ENCODE peak calls at places on chromosomes 3 and 15, in ten cellular contexts. Y is ecto neural progenitor cell; D is stimulated activated CD4-positive, alpha-beta T cell treated with anti-CD3 and anti-CD28 coated beads, Interleukin-12 subunit alpha, Interleukin-12 subunit beta, amount 100 ng/mL, for 4 hours; H is B cell; A is ovary; S is A549; L is activated T-helper 1 cell treated with anti-CD3 and anti-CD28 coated beads, Interleukin-2, amount 50 U/mL, for 16 hours; N is GM13976; M is iPS DF 19.7; X is cardiac fibroblast. U is an unnamed sample.

GRCh38 chr3:139199421-139200010 is 144.3 kb upstream of the MRPS22 start:
- DNase-seq in X (no peak), S (no peak), L (no peak), N (no peak), H (no peak), M (no peak), D (no peak), A (no peak), Y (no peak), U (no peak)

GRCh38 chr15:62637498-62637897 is 405.0 kb upstream of the TPM1 start:
- DNase-seq in S (no peak), D (no peak), A (no peak), L (no peak), M (no peak), H (no peak), X (no peak), Y (no peak), N (no peak), U (no peak)

GRCh38 chr3:72306800-72307341 is 521.9 kb upstream of the PROK2 start:
- DNase-seq in X (no peak), L (no peak), M (peak; percentile 33), A (no peak), H (no peak), S (no peak), N (no peak), D (no peak), Y (no peak), U (no peak)

GRCh38 chr3:30848093-30848779 is 46.2 kb downstream of the GADL1 start:
- DNase-seq in Y (no peak), X (no peak), A (no peak), M (no peak), L (no peak), S (no peak), N (no peak), H (no peak), D (no peak), U (no peak)

GRCh38 chr3:68832680-68833079 is 99.7 kb downstream of the TAFA4 start:
- DNase-seq in L (no peak), D (no peak), S (no peak), X (no peak), Y (peak; percentile 41), H (no peak), A (no peak), N (no peak), M (no peak), U (no peak)

GRCh38 chr3:177538064-177538742 is 340.9 kb upstream of the TBL1XR1 start:
- DNase-seq in L (no peak), A (peak; percentile 65), Y (no peak), M (no peak), X (peak; percentile 94), H (no peak), S (no peak), N (no peak), D (no peak), U (no peak)

GRCh38 chr3:179069762-179070390 is 1.7 kb downstream of the ZMAT3 start:
- DNase-seq in A (no peak), X (peak; percentile 45), D (no peak), N (no peak), L (no peak), H (no peak), Y (no peak), M (no peak), S (no peak), U (no peak)

GRCh38 chr15:85312486-85312885 is 67.9 kb upstream of the AKAP13 start:
- DNase-seq in Y (no peak), A (no peak), X (peak; percentile 29), D (no peak), N (peak; percentile 70), S (no peak), M (no peak), L (no peak), H (peak; percentile 77), U (no peak)

GRCh38 chr3:197750863-197751737 is 1.4 kb downstream of the FYTTD1 start:
- DNase-seq in N (peak; percentile 38), M (no peak), H (no peak), S (no peak), D (no peak), L (no peak), X (peak; percentile 49), Y (no peak), A (peak; percentile 72), U (peak; percentile 59)

GRCh38 chr3:16122155-16122554 is 52.3 kb upstream of the GALNT15 start:
- DNase-seq in S (no peak), X (no peak), D (no peak), A (no peak), H (no peak), M (no peak), N (no peak), Y (no peak), L (no peak), U (no peak)

GRCh38 chr3:129173206-129173605 is 10.5 kb downstream of the CNBP start:
- DNase-seq in M (no peak), H (no peak), S (no peak), D (no peak), L (no peak), A (no peak), N (no peak), Y (no peak), X (no peak), U (no peak)

GRCh38 chr3:52183786-52184445 is 14.0 kb upstream of the ALAS1 start:
- DNase-seq in N (no peak), L (no peak), A (no peak), X (no peak), M (no peak), H (no peak), Y (no peak), S (no peak), D (no peak), U (no peak)

GRCh38 chr3:17738921-17739320 is 3.5 kb downstream of the TBC1D5 start:
- DNase-seq in M (no peak), S (peak; percentile 17), N (no peak), L (no peak), D (no peak), X (no peak), A (no peak), H (no peak), Y (no peak), U (no peak)

GRCh38 chr3:34828847-34829246 is 810.5 kb upstream of the ARPP21 start:
- DNase-seq in H (no peak), N (no peak), X (no peak), S (no peak), L (no peak), M (no peak), A (no peak), Y (no peak), D (no peak), U (no peak)